ENCODE peak calls at places on chromosomes 13 and 19, in five cellular contexts. X is thoracic aorta, W is upper lobe of left lung, D is uterus, I is transverse colon. K is an unnamed sample.

GRCh38 chr13:46165485-46166220 is 16.3 kb downstream of the LCP1 start:
- DNase-seq in W (no peak), D (no peak), X (no peak), I (no peak), K (no peak)

GRCh38 chr13:97112451-97113152 is 109.5 kb upstream of the MBNL2 start:
- DNase-seq in W (no peak), X (no peak), D (no peak), I (no peak), K (no peak)

GRCh38 chr19:15421726-15422260 is 3.0 kb upstream of the AKAP8L start:
- DNase-seq in D (no peak), X (no peak), W (no peak), I (no peak), K (no peak)

GRCh38 chr13:31073859-31074718 is 87.6 kb downstream of the HSPH1 start:
- DNase-seq in X (no peak), I (no peak), D (no peak), W (peak; percentile 50), K (no peak)

GRCh38 chr13:98285317-98285716 is 108.2 kb upstream of the RNF113B start:
- DNase-seq in I (no peak), W (no peak), D (no peak), X (no peak), K (no peak)

GRCh38 chr19:14434157-14434501 is 1.0 kb downstream of the PKN1 start:
- DNase-seq in X (no peak), W (no peak), I (no peak), D (peak; percentile 36), K (no peak)

GRCh38 chr13:48126944-48127814 is 32.3 kb upstream of the MED4 start:
- DNase-seq in I (peak; percentile 19), D (peak; percentile 57), W (no peak), X (peak; percentile 25), K (no peak)

GRCh38 chr19:38204096-38204495 is 19.9 kb downstream of the DPF1 start:
- DNase-seq in I (no peak), X (no peak), D (no peak), W (no peak), K (no peak)

GRCh38 chr19:7522072-7522922 is at the start of gene MCOLN1:
- DNase-seq in I (peak; percentile 100), D (peak; percentile 99), W (peak; percentile 100), X (peak; percentile 100), K (peak; percentile 100)

GRCh38 chr19:16154557-16154956 is 11.1 kb downstream of the HSH2D start:
- DNase-seq in X (no peak), I (no peak), D (no peak), W (no peak), K (no peak)

DNA sequence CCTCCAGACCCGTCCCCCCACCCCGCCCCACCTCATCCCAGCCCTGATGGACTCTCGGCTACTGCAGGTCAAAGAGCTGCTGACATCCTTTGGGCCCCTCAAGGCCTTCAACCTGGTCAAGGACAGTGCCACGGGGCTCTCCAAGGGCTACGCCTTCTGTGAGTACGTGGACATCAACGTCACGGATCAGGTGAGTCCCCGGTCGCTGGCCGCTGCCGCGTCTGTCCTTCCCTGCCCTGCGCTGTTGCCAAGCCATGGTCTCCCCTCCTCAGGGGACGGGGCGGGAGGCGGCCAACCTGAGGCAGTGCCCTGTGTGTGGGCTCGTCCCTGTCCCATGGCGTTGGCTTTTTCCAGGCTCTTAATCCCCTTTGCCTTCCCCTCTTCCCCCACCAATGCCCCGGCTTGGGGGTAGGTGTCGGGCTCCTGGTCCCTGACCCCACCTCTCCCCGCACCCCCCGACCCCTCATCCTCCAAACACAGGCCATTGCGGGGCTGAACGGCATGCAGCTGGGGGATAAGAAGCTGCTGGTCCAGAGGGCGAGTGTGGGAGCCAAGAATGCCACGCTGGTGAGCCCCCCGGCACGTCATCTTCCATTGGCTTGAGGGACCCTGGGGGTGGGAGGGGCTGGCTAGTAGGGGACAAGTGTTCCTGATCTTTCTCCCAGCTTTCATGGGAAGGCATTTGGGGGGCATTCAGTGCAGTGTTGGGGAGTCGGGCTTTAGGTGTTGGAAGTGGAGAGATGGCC is 6.2 kb upstream of the EPN1 start:
- DNase-seq in W (no peak), I (no peak), D (no peak), X (no peak), K (no peak)
- H3K36me3 ChIP-seq in W (peaks cover 42% of the 10 kb centered on the region), I (no peaks in the 10 kb centered on the region), D (no peaks in the 10 kb centered on the region), X (peaks cover 75% of the 10 kb centered on the region), K (peaks cover 84% of the 10 kb centered on the region)

GRCh38 chr13:114256547-114256946 is 21.9 kb downstream of the CDC16 start:
- DNase-seq in I (no peak), D (no peak), X (no peak), W (no peak), K (no peak)
- H3K36me3 ChIP-seq in I (no peaks in the 10 kb centered on the region), D (no peaks in the 10 kb centered on the region), X (peaks cover 44% of the 10 kb centered on the region), W (peaks cover 20% of the 10 kb centered on the region), K (peaks cover 92% of the 10 kb centered on the region)

GRCh38 chr13:91347996-91348905 is 764 bp downstream of the MIR17HG start:
- DNase-seq in I (peak; percentile 56), W (peak; percentile 31), X (no peak), D (peak; percentile 26), K (no peak)

GRCh38 chr13:91351123-91351522 is 3.6 kb downstream of the MIR17HG start:
- DNase-seq in D (no peak), X (no peak), I (no peak), W (no peak), K (no peak)

GRCh38 chr13:91351980-91352379 is 4.5 kb downstream of the MIR17HG start:
- DNase-seq in W (no peak), D (no peak), I (no peak), X (no peak), K (no peak)

GRCh38 chr13:91348906-91349435 is 1.5 kb downstream of the MIR17HG start:
- DNase-seq in D (peak; percentile 86), I (peak; percentile 94), X (peak; percentile 84), W (peak; percentile 94), K (peak; percentile 91)

DNA sequence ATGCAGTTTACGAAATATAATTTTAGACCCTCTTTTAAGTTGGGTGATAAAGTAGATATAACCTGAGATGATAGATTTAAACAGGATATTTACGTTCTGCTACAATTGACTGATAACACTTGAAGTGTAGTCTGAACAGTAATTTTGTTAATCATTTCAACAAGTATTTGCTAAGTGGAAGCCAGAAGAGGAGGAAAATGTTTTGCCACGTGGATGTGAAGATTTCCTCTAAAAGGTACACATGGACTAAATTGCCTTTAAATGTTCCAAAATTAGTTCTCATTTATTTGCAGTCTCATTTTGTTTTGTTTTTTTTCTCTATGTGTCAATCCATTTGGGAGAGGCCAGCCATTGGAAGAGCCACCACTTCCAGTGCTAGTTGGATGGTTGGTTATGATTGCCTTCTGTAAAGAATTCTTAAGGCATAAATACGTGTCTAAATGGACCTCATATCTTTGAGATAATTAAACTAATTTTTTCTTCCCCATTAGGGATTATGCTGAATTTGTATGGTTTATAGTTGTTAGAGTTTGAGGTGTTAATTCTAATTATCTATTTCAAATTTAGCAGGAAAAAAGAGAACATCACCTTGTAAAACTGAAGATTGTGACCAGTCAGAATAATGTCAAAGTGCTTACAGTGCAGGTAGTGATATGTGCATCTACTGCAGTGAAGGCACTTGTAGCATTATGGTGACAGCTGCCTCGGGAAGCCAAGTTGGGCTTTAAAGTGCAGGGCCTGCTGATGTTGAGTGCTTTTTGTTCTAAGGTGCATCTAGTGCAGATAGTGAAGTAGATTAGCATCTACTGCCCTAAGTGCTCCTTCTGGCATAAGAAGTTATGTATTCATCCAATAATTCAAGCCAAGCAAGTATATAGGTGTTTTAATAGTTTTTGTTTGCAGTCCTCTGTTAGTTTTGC is 2.8 kb downstream of the MIR17HG start:
- DNase-seq in I (no peak), X (no peak), W (no peak), D (no peak), K (no peak)
- H3K36me3 ChIP-seq in I (no peaks in the 10 kb centered on the region), X (peaks cover 9% of the 10 kb centered on the region), W (no peaks in the 10 kb centered on the region), D (no peaks in the 10 kb centered on the region), K (peaks cover 40% of the 10 kb centered on the region)

DNA sequence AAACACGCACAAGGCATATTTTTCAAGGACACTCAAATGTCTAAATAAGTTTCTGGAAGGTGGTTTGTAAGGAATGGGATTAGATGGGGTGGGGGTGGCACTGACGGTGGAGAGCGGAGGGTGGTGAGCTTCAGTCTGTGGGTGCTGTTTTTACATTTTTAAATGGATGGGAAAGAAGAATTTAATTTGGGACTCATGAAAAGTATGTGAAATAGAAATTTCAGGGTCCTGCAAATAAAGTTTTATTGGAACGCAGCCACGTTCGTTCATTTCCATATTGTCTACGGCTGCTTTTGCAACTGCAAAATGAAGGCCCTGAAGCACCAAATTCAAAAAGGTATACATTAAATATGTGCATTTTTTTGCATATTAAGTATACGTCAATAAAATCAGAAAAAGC is 9.9 kb downstream of the KANK2 start:
- DNase-seq in W (no peak), X (no peak), I (no peak), D (no peak), K (no peak)
- H3K36me3 ChIP-seq in W (peaks cover 4% of the 10 kb centered on the region), X (peaks cover 10% of the 10 kb centered on the region), I (no peaks in the 10 kb centered on the region), D (no peaks in the 10 kb centered on the region), K (peaks cover 17% of the 10 kb centered on the region)

DNA sequence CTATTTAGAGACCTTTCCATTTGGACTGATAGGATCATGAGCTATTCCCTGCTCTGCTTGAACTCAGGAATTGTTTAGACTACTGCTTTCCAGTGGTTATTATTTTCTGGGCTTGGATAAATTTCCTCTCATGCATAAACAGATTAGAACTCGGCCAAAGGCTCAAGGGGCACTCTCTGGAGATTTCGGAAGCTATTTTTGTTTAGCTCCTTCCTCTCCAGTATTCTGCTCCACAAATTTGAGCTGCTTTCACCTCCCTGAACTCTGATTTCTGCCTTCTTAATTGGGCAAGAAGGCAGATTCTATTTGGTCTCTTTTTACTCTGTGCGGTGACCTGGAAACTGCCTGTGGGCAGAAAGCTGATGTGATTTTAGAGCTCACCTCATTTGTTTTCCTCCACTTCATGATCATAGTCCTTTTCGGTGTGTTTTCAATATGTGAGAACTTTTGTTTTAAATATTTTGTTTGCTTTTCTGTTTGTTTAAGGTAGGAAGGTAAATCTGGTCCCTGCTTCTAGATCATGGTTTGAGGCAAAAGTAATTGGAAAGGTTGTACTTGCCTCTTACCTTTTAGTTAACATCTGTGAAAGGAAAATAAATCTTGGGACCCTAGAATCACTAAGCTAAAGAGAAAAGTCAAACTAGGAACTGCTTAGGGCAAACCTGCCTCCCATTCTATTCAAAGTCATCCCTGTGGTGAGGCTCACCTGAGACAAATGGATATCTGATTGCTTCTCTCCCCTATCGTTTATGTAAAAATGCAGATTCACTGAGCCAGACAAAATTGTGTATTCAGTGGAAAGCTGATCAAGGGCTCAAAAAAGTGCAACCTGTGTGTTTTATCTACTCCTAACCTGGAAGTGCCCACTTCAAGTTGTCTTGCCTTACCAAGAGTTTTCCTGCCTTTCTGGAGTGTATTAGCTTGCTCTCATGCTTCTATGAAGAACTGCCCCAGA is 714.6 kb upstream of the PCDH20 start:
- DNase-seq in D (no peak), I (no peak), W (no peak), X (no peak), K (no peak)
- H3K36me3 ChIP-seq in D (no peaks in the 10 kb centered on the region), I (no peaks in the 10 kb centered on the region), W (no peaks in the 10 kb centered on the region), X (no peaks in the 10 kb centered on the region), K (no peaks in the 10 kb centered on the region)

GRCh38 chr19:54069482-54069881 is 5.8 kb upstream of the VSTM1 start:
- DNase-seq in W (no peak), D (no peak), I (no peak), X (no peak), K (no peak)
- H3K36me3 ChIP-seq in W (no peaks in the 10 kb centered on the region), D (no peaks in the 10 kb centered on the region), I (no peaks in the 10 kb centered on the region), X (no peaks in the 10 kb centered on the region), K (no peaks in the 10 kb centered on the region)

DNA sequence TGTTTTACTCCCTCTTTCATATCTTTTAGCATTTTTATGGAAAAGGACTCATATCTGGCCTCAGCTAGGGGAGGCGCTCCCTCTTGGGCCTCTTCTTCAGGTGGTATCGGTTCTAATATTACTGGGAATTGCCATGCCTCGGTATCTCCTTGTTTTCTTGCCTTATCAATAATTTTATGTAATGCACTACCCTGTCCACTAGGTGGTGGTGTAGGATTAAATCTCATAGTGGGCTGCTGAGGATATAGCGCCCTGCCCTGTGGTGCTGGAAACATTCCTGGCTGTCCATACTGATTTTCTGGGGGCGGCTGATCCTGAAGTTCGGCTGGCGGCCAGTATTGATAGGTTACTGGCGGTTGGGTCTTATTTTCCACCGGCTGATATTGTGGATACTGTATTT is 35.8 kb downstream of the ZNF420 start:
- DNase-seq in X (no peak), W (no peak), I (no peak), D (no peak), K (no peak)
- H3K36me3 ChIP-seq in X (peaks cover 68% of the 10 kb centered on the region), W (peaks cover 7% of the 10 kb centered on the region), I (peaks cover 2% of the 10 kb centered on the region), D (no peaks in the 10 kb centered on the region), K (peaks cover 68% of the 10 kb centered on the region)

GRCh38 chr19:55695511-55696290 is 20.7 kb downstream of the EPN1 start:
- DNase-seq in D (no peak), X (no peak), W (no peak), I (no peak), K (peak; percentile 57)
- H3K36me3 ChIP-seq in D (no peaks in the 10 kb centered on the region), X (peaks cover 53% of the 10 kb centered on the region), W (peaks cover 33% of the 10 kb centered on the region), I (no peaks in the 10 kb centered on the region), K (peaks cover 89% of the 10 kb centered on the region)